ENCODE peak calls at places on chromosome 20, in four cellular contexts. S is IMR-90, K is AG09309, N is body of pancreas. Y is an unnamed sample.
A peak's percentile ranks its signal among the peaks of the same experiment; 100 is the strongest.

GRCh38 chr20:61970357-61970756 is 95.3 kb downstream of the TAF4 start:
- DNase-seq in K (no peak), N (no peak), S (no peak), Y (no peak)

GRCh38 chr20:34512955-34513419 is 3.2 kb upstream of the DYNLRB1 start:
- DNase-seq in N (no peak), K (no peak), S (no peak), Y (no peak)

GRCh38 chr20:9978395-9979004 is 56.3 kb upstream of the ANKEF1 start:
- DNase-seq in N (peak; percentile 58), S (peak; percentile 89), K (peak; percentile 82), Y (peak; percentile 89)

GRCh38 chr20:63750807-63751470 is 11.4 kb downstream of the SLC2A4RG start:
- DNase-seq in N (no peak), K (no peak), S (no peak), Y (no peak)

GRCh38 chr20:56788041-56788670 is 159.1 kb downstream of the TFAP2C start:
- DNase-seq in K (peak; percentile 84), N (peak; percentile 23), S (peak; percentile 95), Y (peak; percentile 94)

GRCh38 chr20:3209023-3209945 is at the start of gene ITPA:
- DNase-seq in S (peak; percentile 20), N (peak; percentile 56), K (no peak), Y (peak; percentile 33)

GRCh38 chr20:11776687-11777086 is 141.0 kb upstream of the BTBD3 start:
- DNase-seq in N (no peak), K (no peak), S (peak; percentile 32), Y (no peak)

GRCh38 chr20:47670913-47671312 is 114.4 kb downstream of the SULF2 start:
- DNase-seq in K (no peak), S (no peak), N (no peak), Y (no peak)

GRCh38 chr20:62476074-62476838 is 461 bp upstream of the GATA5 start:
- DNase-seq in K (no peak), S (no peak), N (peak; percentile 38), Y (no peak)

GRCh38 chr20:51094221-51094620 is 71.3 kb upstream of the KCNG1 start:
- DNase-seq in S (no peak), N (no peak), K (no peak), Y (no peak)

GRCh38 chr20:59603727-59604608 is at the start of gene PHACTR3:
- DNase-seq in N (no peak), S (no peak), K (no peak), Y (no peak)

GRCh38 chr20:1838479-1839279 is 56.5 kb upstream of the SIRPA start:
- DNase-seq in N (no peak), S (no peak), K (no peak), Y (no peak)

GRCh38 chr20:4813839-4814695 is 92.4 kb downstream of the PRND start:
- DNase-seq in N (no peak), S (no peak), K (no peak), Y (no peak)

GRCh38 chr20:4815618-4816017 is 93.9 kb downstream of the PRND start:
- DNase-seq in K (no peak), S (no peak), N (no peak), Y (no peak)

GRCh38 chr20:4813076-4813838 is 91.5 kb downstream of the PRND start:
- DNase-seq in N (no peak), S (no peak), K (no peak), Y (no peak)

GRCh38 chr20:4812641-4813075 is 90.9 kb downstream of the PRND start:
- DNase-seq in K (no peak), N (no peak), S (no peak), Y (no peak)

GRCh38 chr20:4814696-4815252 is 93.1 kb downstream of the PRND start:
- DNase-seq in K (no peak), N (no peak), S (no peak), Y (no peak)
- H3K4me3 ChIP-seq in K (no peak overlapping the region), N (no peak overlapping the region), S (no peak overlapping the region), Y (no peak overlapping the region)

GRCh38 chr20:60715172-60715571 is 536.9 kb upstream of the CDH4 start:
- DNase-seq in N (no peak), K (no peak), S (no peak), Y (no peak)
- TF ChIP-seq CTCF in N (no peak), K (no peak), S (no peak), Y (no peak)

GRCh38 chr20:35661908-35662307 is 2.8 kb downstream of the CPNE1 start:
- DNase-seq in S (no peak), N (no peak), K (no peak), Y (no peak)
- H3K4me3 ChIP-seq in S (peak overlapping the region; percentile 4), N (no peak overlapping the region), K (no peak overlapping the region), Y (peak overlapping the region; percentile 7)

GRCh38 chr20:36808317-36809257 is 35.0 kb upstream of the DSN1 start:
- DNase-seq in S (peak; percentile 89), N (peak; percentile 61), K (peak; percentile 40), Y (peak; percentile 72)
- TF ChIP-seq CTCF in S (peak; percentile 59), N (peak; percentile 43), K (peak; percentile 81), Y (peak; percentile 89)

DNA sequence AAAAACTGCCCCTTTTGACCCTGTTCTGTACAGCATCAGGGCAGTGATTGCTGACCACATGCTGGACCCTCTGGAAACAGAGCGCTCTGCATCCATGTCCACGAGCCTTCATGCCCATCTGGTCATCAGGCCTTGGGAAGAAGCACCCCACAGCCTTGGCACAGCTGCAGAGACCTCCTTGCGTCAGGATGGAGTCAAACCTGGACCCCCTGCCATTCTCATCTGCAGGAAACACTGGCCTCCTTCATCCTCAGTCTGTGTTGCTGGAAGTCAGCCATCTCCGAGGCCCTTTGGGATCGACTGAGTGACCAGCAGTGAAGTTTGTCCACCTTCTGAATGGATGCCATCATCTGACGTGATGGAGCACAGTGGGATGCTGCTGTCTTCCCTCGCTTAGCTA is 2138.3 kb upstream of the DEFB115 start:
- DNase-seq in N (no peak), K (no peak), S (no peak), Y (no peak)
- H3K4me3 ChIP-seq in N (no peak overlapping the region), K (no peak overlapping the region), S (no peak overlapping the region), Y (no peak overlapping the region)

DNA sequence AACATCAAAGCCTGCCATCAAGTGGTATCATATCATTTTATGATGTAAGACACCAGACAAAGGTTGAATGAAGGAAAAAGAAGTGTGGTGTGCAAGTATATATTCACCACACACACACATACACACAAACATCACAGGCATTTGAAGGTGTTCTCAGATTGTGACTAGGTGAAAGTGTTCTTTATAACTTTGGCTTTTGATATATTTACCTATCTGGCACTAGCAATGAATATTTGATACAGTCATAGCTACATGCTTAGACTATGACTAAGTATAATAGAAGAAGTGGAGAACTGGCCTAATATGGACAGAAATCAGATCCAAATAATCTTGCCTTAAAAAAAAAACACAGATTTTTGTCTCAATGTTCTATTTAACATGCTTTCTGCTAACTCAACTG is 809.9 kb downstream of the KIF16B start:
- DNase-seq in S (peak; percentile 3), K (no peak), N (no peak), Y (peak; percentile 43)
- TF ChIP-seq CTCF in S (no peak), K (no peak), N (no peak), Y (no peak)

Y was measured in astrocyte of the spinal cord.